ENCODE peak calls at places on chromosomes 7 and 10, in ten cellular contexts. E is GM10248, M is endothelial cell, B is astrocyte, S is progenitor cell of endocrine pancreas, R is breast epithelium, A is GM23338, O is upper lobe of right lung, X is HepG2, L is H1. P is an unnamed sample.

GRCh38 chr7:116083791-116084190 is 53.2 kb upstream of the TFEC start:
- DNase-seq in E (no peak), M (no peak), B (no peak), S (no peak), R (no peak), A (no peak), O (no peak), X (no peak), L (no peak), P (no peak)

GRCh38 chr7:3439333-3440030 is 138.4 kb downstream of the SDK1 start:
- DNase-seq in E (no peak), M (no peak), B (peak), S (no peak), R (no peak), A (no peak), O (no peak), X (no peak), L (no peak), P (no peak)

GRCh38 chr7:66500087-66500486 is 128.6 kb upstream of the KCTD7 start:
- DNase-seq in E (no peak), M (no peak), B (no peak), S (no peak), R (no peak), A (peak), O (peak), X (peak), L (no peak), P (no peak)

GRCh38 chr10:132392811-132393694 is 3.9 kb upstream of the PWWP2B start:
- DNase-seq in E (no peak), M (no peak), B (no peak), S (no peak), R (no peak), A (no peak), O (peak), X (no peak), L (no peak), P (no peak)

GRCh38 chr7:36440880-36441279 is 51.2 kb downstream of the ANLN start:
- DNase-seq in E (no peak), M (no peak), B (peak), S (no peak), R (no peak), A (peak), O (no peak), X (peak), L (no peak), P (peak)

GRCh38 chr7:134783294-134784069 is 4.0 kb downstream of the CALD1 start:
- DNase-seq in E (no peak), M (no peak), B (no peak), S (no peak), R (no peak), A (no peak), O (no peak), X (no peak), L (peak), P (no peak)

GRCh38 chr7:81857385-81857784 is 87.5 kb upstream of the HGF start:
- DNase-seq in E (no peak), M (no peak), B (no peak), S (no peak), R (no peak), A (no peak), O (no peak), X (no peak), L (no peak), P (no peak)

GRCh38 chr10:86411852-86412550 is 45.4 kb upstream of the GRID1 start:
- DNase-seq in E (no peak), M (no peak), B (no peak), S (no peak), R (no peak), A (no peak), O (no peak), X (no peak), L (no peak), P (no peak)

GRCh38 chr10:126387931-126388911 is at the start of gene ADAM12:
- DNase-seq in E (no peak), M (peak), B (peak), S (no peak), R (no peak), A (peak), O (no peak), X (no peak), L (peak), P (no peak)

GRCh38 chr7:41447106-41448042 is 255.5 kb downstream of the INHBA start:
- DNase-seq in E (no peak), M (no peak), B (no peak), S (no peak), R (no peak), A (no peak), O (no peak), X (no peak), L (no peak), P (no peak)

GRCh38 chr10:14474656-14475055 is 143.9 kb upstream of the FRMD4A start:
- DNase-seq in E (no peak), M (no peak), B (no peak), S (no peak), R (no peak), A (no peak), O (no peak), X (no peak), L (no peak), P (no peak)

GRCh38 chr10:35433851-35434426 is 97.6 kb downstream of the CCNY start:
- DNase-seq in E (no peak), M (no peak), B (peak), S (no peak), R (no peak), A (no peak), O (no peak), X (no peak), L (no peak), P (no peak)

GRCh38 chr10:98269435-98269912 is 1.5 kb upstream of the LOXL4 start:
- DNase-seq in E (no peak), M (no peak), B (peak), S (no peak), R (peak), A (peak), O (peak), X (peak), L (no peak), P (peak)

GRCh38 chr10:103781329-103782061 is 73.9 kb downstream of the SH3PXD2A start:
- DNase-seq in E (no peak), M (no peak), B (peak), S (no peak), R (no peak), A (peak), O (no peak), X (peak), L (no peak), P (peak)

GRCh38 chr7:82521906-82522445 is 78.4 kb upstream of the CACNA2D1 start:
- DNase-seq in E (no peak), M (no peak), B (peak), S (no peak), R (no peak), A (no peak), O (no peak), X (no peak), L (no peak), P (no peak)

GRCh38 chr10:114684822-114685209 is 26.7 kb upstream of the ABLIM1 start:
- DNase-seq in E (no peak), M (no peak), B (peak), S (no peak), R (no peak), A (no peak), O (no peak), X (peak), L (no peak), P (peak)

GRCh38 chr10:26468691-26469090 is 30.6 kb downstream of the APBB1IP start:
- DNase-seq in E (no peak), M (no peak), B (no peak), S (no peak), R (no peak), A (no peak), O (no peak), X (no peak), L (no peak), P (peak)

GRCh38 chr7:55481126-55481525 is 91.2 kb downstream of the VOPP1 start:
- DNase-seq in E (no peak), M (no peak), B (no peak), S (no peak), R (no peak), A (no peak), O (no peak), X (no peak), L (peak), P (no peak)

GRCh38 chr10:53209941-53210611 is 437.5 kb upstream of the MBL2 start:
- DNase-seq in E (no peak), M (no peak), B (peak), S (no peak), R (no peak), A (peak), O (no peak), X (peak), L (no peak), P (no peak)

GRCh38 chr7:142887282-142888015 is 1.9 kb upstream of the TRPV6 start:
- DNase-seq in E (no peak), M (no peak), B (no peak), S (no peak), R (no peak), A (no peak), O (peak), X (no peak), L (no peak), P (no peak)

GRCh38 chr10:94005050-94005449 is 11.3 kb downstream of the PLCE1 start:
- DNase-seq in E (no peak), M (no peak), B (peak), S (no peak), R (no peak), A (no peak), O (no peak), X (no peak), L (no peak), P (no peak)

GRCh38 chr10:1531883-1532597 is 205.3 kb downstream of the ADARB2 start:
- DNase-seq in E (no peak), M (no peak), B (no peak), S (no peak), R (peak), A (no peak), O (peak), X (no peak), L (no peak), P (no peak)

GRCh38 chr7:5143106-5143505 is 46.9 kb upstream of the WIPI2 start:
- DNase-seq in E (no peak), M (no peak), B (no peak), S (no peak), R (no peak), A (no peak), O (no peak), X (no peak), L (no peak), P (no peak)

DNA sequence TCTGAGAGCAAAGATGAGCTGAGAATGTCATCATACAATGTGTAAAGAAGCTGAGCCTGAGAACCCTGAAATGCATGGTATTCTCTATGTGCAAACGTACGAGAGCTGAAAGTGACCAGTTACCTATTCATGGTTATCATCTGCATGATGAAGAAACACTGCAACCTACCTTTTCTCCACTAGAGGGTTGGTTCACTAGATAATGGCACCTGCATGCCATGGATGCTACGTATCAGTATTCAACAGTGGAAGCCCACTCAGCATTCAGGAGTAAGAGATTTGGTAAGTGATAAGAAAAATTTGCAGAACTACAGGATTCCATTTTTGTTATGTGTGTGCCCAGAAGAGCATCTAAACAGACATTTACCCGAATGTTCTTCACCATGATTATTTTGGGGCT is 145.4 kb downstream of the PTPRN2 start:
- DNase-seq in E (no peak), M (no peak), B (no peak), S (no peak), R (no peak), A (peak), O (no peak), X (peak), L (no peak), P (peak)
- TF ChIP-seq CTCF in E (no peak), M (no peak), B (no peak), S (peak), R (no peak), A (peak), O (no peak), X (peak), L (peak), P (peak)

DNA sequence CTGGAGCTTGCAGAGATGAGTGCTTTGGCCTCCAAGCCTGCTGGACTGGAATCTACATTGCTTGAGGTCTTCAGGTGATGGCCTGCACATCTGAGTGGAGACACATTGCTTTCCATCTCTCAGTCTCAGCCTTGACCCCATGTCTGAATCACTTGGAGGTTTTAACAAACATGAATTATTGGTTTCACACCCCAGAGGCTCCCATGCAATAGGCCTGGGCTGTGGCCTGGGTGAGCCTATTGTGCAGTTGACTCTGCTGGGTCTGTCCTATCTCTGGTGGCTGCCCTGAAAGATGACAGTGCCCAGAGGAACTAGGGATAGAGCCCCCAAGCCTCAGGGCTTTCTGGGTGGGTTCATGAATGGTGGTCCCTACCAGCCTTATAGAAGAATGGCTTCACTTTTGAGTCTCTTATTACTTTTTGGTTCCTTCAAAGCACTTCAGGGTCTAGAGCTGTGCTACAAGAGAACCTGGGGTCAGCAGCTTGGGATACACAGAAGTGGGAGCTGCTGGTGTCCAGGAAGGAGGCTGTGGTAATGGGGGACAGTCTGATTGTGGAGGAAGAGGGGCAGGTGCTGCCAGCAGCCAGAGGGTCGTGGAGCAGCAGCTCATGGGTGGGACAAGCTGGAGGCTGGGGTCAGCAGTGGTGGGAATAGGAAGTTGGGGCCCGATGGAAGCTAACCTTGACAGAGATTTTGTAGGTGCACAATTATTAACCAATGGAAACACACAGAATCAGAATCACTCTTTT is 5.5 kb downstream of the RAMP3 start:
- DNase-seq in E (no peak), M (no peak), B (no peak), S (no peak), R (no peak), A (no peak), O (no peak), X (no peak), L (no peak), P (no peak)
- TF ChIP-seq CTCF in E (no peak), M (no peak), B (no peak), S (no peak), R (no peak), A (no peak), O (no peak), X (no peak), L (no peak), P (no peak)

DNA sequence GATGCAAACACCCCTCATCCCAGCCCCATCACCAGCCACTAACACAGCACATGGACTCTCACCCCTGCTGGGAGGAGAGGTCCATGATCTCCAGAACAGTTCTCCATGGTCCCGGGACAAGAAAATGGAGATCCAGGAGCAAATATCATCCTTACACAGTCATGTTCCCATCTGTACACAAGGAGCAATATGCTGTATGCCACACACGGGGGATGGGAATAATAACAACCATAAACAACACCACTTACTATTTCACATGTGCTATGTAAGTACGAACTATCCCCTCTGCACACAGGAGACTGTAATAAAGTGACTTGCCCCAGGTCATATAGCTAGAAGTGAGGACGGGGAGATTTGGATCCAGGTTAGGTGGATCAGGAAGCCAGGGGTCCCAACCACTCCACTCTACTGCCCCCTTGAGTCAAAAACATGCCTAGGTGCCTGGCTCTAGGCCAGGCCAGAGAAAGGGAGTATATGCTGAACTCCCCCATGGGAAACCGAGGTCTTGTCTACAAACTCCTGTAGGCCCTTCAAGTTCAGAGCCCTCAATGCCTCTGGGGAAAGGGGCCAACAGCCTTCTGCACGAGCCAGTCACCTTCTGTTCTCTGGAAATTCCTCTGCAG is 34.1 kb downstream of the LRRC20 start:
- DNase-seq in E (peak), M (peak), B (no peak), S (no peak), R (no peak), A (peak), O (no peak), X (no peak), L (peak), P (no peak)
- TF ChIP-seq CTCF in E (peak), M (peak), B (peak), S (peak), R (peak), A (peak), O (peak), X (peak), L (peak), P (peak)

DNA sequence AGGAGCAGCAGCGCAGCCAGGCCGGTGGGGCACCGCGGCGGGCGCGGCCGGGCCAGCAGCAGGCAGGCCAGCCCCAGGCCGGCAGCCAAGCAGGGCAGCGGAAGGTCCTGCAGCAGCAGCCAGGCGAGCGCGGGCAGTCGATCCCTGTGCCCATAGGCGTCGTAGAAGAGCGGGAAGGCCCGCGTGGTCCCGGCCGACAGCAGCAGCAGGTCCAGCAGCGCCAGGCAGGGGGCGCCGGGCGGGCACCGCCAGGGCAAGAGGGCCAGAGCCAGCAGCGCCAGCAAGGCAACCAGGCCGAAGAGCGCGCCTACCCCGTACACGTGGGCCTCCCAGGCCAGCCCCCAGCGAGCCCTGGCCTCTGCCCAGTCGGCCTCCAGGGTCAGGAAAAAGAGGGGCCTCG is 8.4 kb upstream of the RBM28 start:
- DNase-seq in E (no peak), M (peak), B (no peak), S (peak), R (peak), A (peak), O (peak), X (peak), L (peak), P (no peak)
- TF ChIP-seq CTCF in E (no peak), M (peak), B (no peak), S (peak), R (peak), A (peak), O (peak), X (peak), L (peak), P (no peak)